ENCODE peak calls at places on chromosomes 6 and 20, in seven cellular contexts. H is astrocyte, B is HCT116, U is PC-3, M is neural progenitor cell, Q is hepatocyte, S is GM23248. G is an unnamed sample.

GRCh38 chr6:113739066-113739655 is 118.0 kb upstream of the MARCKS start:
- DNase-seq in B (no peak), Q (no peak), H (no peak), M (no peak), S (no peak), U (no peak), G (no peak)

GRCh38 chr6:143775326-143775725 is 67.8 kb upstream of the LTV1 start:
- DNase-seq in Q (no peak), S (no peak), M (no peak), H (no peak), B (no peak), U (no peak), G (no peak)

GRCh38 chr20:33765099-33765498 is 33.3 kb downstream of the ZNF341 start:
- DNase-seq in M (no peak), U (no peak), H (no peak), S (no peak), Q (no peak), B (no peak), G (no peak)

GRCh38 chr6:16398587-16398986 is 160.2 kb downstream of the GMPR start:
- DNase-seq in U (no peak), S (peak), H (peak), M (no peak), B (no peak), Q (no peak), G (no peak)

GRCh38 chr20:5658897-5659296 is 91.3 kb upstream of the SHLD1 start:
- DNase-seq in U (peak), H (peak), S (peak), B (no peak), Q (peak), M (no peak), G (no peak)

GRCh38 chr6:55448446-55448845 is 121.2 kb downstream of the GFRAL start:
- DNase-seq in U (no peak), B (no peak), H (peak), M (no peak), S (peak), Q (no peak), G (no peak)

GRCh38 chr6:36120539-36120938 is 9.8 kb upstream of the MAPK13 start:
- DNase-seq in Q (no peak), S (no peak), H (no peak), B (no peak), M (no peak), U (no peak), G (peak)

GRCh38 chr6:95364016-95364604 is 213.2 kb upstream of the MANEA start:
- DNase-seq in S (peak), Q (peak), M (peak), H (no peak), U (peak), B (peak), G (no peak)

GRCh38 chr6:34638834-34639736 is 57.5 kb downstream of the ILRUN start:
- DNase-seq in Q (peak), H (no peak), M (no peak), B (no peak), U (no peak), S (peak), G (no peak)

GRCh38 chr6:149614352-149614751 is 34.2 kb downstream of the KATNA1 start:
- DNase-seq in M (no peak), U (no peak), H (peak), B (no peak), Q (no peak), S (peak), G (no peak)

GRCh38 chr6:24599179-24599578 is 46.8 kb downstream of the KIAA0319 start:
- DNase-seq in M (no peak), B (no peak), S (no peak), Q (no peak), H (no peak), U (no peak), G (no peak)

GRCh38 chr6:54717849-54718455 is 128.6 kb upstream of the FAM83B start:
- DNase-seq in U (peak), B (peak), H (peak), Q (peak), S (peak), M (peak), G (peak)

GRCh38 chr20:58995461-58996225 is 11.4 kb downstream of the CTSZ start:
- DNase-seq in U (peak), M (no peak), H (no peak), B (no peak), S (no peak), Q (peak), G (no peak)

GRCh38 chr6:135546680-135547418 is 49.3 kb upstream of the AHI1 start:
- DNase-seq in U (no peak), S (no peak), Q (no peak), B (no peak), H (peak), M (no peak), G (no peak)

GRCh38 chr6:88987922-88988321 is 24.5 kb upstream of the RNGTT start:
- DNase-seq in U (no peak), M (no peak), B (no peak), Q (no peak), H (no peak), S (no peak), G (no peak)

GRCh38 chr6:110528051-110528929 is 51.9 kb upstream of the SLC22A16 start:
- DNase-seq in S (peak), B (peak), H (peak), Q (peak), U (peak), M (peak), G (peak)

GRCh38 chr6:166569206-166569605 is 17.3 kb downstream of the RAMACL start:
- DNase-seq in B (no peak), S (no peak), M (no peak), H (no peak), Q (no peak), U (no peak), G (no peak)

GRCh38 chr6:100883347-100883746 is 2.2 kb upstream of the ASCC3 start:
- DNase-seq in S (no peak), H (no peak), Q (no peak), U (no peak), M (peak), B (no peak), G (no peak)

GRCh38 chr20:63242736-63243135 is 7.0 kb downstream of the BIRC7 start:
- DNase-seq in S (no peak), B (no peak), Q (no peak), U (no peak), M (no peak), H (no peak), G (no peak)

GRCh38 chr20:3222635-3223600 is 13.6 kb downstream of the ITPA start:
- DNase-seq in M (no peak), U (peak), Q (peak), H (no peak), S (no peak), B (no peak), G (peak)

GRCh38 chr6:42100029-42100901 is 42.2 kb downstream of the C6orf132 start:
- DNase-seq in B (no peak), M (no peak), H (peak), Q (peak), S (peak), U (peak), G (peak)

GRCh38 chr20:3705491-3705969 is 6.9 kb downstream of the SIGLEC1 start:
- DNase-seq in B (no peak), S (no peak), Q (no peak), U (no peak), H (no peak), M (no peak), G (no peak)

GRCh38 chr6:150463852-150464251 is 95.0 kb downstream of the IYD start:
- DNase-seq in M (no peak), Q (no peak), H (no peak), U (no peak), S (no peak), B (no peak), G (no peak)

GRCh38 chr6:12608016-12608860 is 108.3 kb upstream of the PHACTR1 start:
- DNase-seq in Q (no peak), S (peak), M (no peak), B (no peak), U (peak), H (peak), G (no peak)

GRCh38 chr6:14046476-14047068 is 71.0 kb upstream of the CD83 start:
- DNase-seq in S (peak), Q (peak), U (peak), H (no peak), B (peak), M (peak), G (peak)

GRCh38 chr6:10389739-10390494 is 25.0 kb downstream of the TFAP2A start:
- DNase-seq in Q (no peak), B (no peak), S (no peak), U (no peak), M (peak), H (no peak), G (no peak)

GRCh38 chr6:100176321-100176950 is 182.4 kb upstream of the MCHR2 start:
- DNase-seq in S (peak), H (peak), U (peak), M (peak), B (peak), Q (peak), G (peak)

GRCh38 chr20:22977047-22977785 is 57.9 kb upstream of the SSTR4 start:
- DNase-seq in B (no peak), Q (no peak), U (no peak), S (no peak), H (no peak), M (no peak), G (no peak)

GRCh38 chr6:77124604-77125003 is 338.7 kb downstream of the HTR1B start:
- DNase-seq in U (peak), M (no peak), H (peak), S (peak), Q (peak), B (no peak), G (no peak)

GRCh38 chr6:42342011-42342553 is 109.6 kb downstream of the TRERF1 start:
- DNase-seq in U (no peak), H (no peak), M (no peak), B (no peak), S (no peak), Q (no peak), G (no peak)

GRCh38 chr6:113819169-113819830 is 37.8 kb upstream of the MARCKS start:
- DNase-seq in H (no peak), S (no peak), B (no peak), U (no peak), M (no peak), Q (peak), G (peak)

GRCh38 chr6:33738879-33739278 is 7.8 kb downstream of the IP6K3 start:
- DNase-seq in Q (no peak), U (no peak), M (no peak), B (no peak), S (no peak), H (no peak), G (no peak)

GRCh38 chr20:24027229-24027628 is 38.6 kb upstream of the GGTLC1 start:
- DNase-seq in H (no peak), M (no peak), B (no peak), Q (no peak), S (peak), U (peak), G (no peak)

GRCh38 chr6:8074213-8074612 is 10.0 kb upstream of the BLOC1S5 start:
- DNase-seq in B (no peak), M (no peak), S (peak), Q (no peak), U (no peak), H (no peak), G (no peak)

GRCh38 chr6:118212451-118213173 is 305.5 kb downstream of the SLC35F1 start:
- DNase-seq in U (no peak), Q (no peak), S (no peak), M (no peak), B (no peak), H (no peak), G (no peak)

GRCh38 chr6:18503588-18504231 is 116.6 kb downstream of the RNF144B start:
- DNase-seq in B (peak), M (peak), H (peak), S (peak), Q (peak), U (peak), G (peak)

GRCh38 chr6:77740380-77740779 is 87.5 kb downstream of the MEI4 start:
- DNase-seq in B (peak), M (no peak), Q (peak), S (peak), H (peak), U (peak), G (no peak)

GRCh38 chr6:113969888-113970807 is 800 bp downstream of the HDAC2 start:
- DNase-seq in U (peak), H (peak), S (peak), M (peak), Q (peak), B (no peak), G (peak)

GRCh38 chr6:37822851-37823682 is 3.5 kb downstream of the ZFAND3 start:
- DNase-seq in S (peak), M (peak), Q (peak), B (no peak), U (peak), H (peak), G (no peak)

DNA sequence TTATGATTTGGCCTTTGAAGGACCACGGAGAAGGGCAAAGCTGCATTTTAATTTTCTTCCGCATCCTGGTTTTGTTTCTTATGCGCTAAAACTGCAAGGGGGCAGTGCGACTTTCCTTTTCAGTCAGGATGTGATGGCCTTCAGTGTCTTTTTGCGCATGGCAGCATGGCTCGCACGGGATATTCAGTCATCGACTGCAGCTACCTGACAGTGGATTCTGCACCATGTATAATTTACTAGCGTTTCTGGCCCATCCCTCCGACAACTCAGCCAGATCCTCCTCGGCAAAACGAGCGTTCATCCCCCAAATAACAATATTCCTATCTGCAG is 2.2 kb downstream of the LAMP5 start:
- DNase-seq in H (no peak), B (no peak), Q (no peak), S (no peak), U (no peak), M (peak), G (no peak)
- TF ChIP-seq EZH2 in H (no peak), B (no peak), Q (no peak), S (no peak), U (no peak), M (peak), G (no peak)

GRCh38 chr6:1178590-1178989 is 133.3 kb upstream of the FOXQ1 start:
- DNase-seq in U (no peak), B (no peak), H (no peak), Q (no peak), S (no peak), M (no peak), G (no peak)
- TF ChIP-seq EZH2 in U (no peak), B (no peak), H (no peak), Q (no peak), S (no peak), M (no peak), G (no peak)

DNA sequence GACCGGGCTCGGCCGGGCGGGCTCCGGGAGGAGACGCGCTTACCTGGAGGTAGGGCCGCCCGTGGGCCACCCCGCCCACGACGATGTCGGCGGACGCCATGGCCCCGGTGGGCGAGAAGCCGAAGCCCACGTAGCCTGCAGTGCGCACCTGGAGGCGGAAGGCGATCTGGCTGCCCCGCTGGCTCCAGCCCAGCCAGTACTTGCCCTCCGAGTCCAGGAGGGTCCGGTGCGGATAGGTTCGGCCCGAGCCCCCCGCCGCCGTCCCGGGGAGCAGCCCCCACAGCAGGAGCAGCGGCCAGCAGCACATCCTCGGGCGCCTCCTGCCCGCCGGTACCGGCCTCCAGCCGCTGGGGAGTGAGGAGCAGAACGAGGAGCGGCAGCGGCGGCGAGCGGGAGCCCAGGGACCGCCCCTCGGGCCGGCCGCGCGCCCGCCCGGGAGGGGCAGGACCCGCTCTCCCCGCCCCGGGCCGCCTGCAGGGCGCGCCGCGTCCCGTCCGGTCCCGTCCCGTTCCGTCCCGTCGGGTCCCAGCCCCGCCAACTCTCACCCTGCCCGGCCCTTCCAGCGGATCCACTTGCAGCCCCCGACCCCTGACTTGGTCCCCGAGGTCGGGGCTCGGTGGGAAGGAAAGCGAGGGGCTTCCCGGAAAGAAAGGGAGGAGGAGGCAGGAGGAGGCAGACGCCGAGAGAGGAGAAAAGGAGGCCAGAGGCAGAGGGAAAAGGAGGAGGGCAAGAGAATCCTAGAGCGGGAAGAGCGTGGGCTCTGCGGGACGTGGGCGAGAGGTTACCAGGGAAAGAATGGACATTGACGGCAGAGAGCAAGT is at the start of gene MOXD1:
- DNase-seq in Q (peak), H (no peak), M (peak), S (peak), B (no peak), U (peak), G (peak)
- TF ChIP-seq EZH2 in Q (peak), H (no peak), M (peak), S (no peak), B (no peak), U (no peak), G (no peak)

GRCh38 chr6:11538049-11538798 is 675 bp downstream of the TMEM170B start:
- DNase-seq in U (no peak), Q (peak), H (no peak), S (peak), B (no peak), M (peak), G (no peak)
- TF ChIP-seq EZH2 in U (peak), Q (no peak), H (no peak), S (no peak), B (no peak), M (no peak), G (no peak)

DNA sequence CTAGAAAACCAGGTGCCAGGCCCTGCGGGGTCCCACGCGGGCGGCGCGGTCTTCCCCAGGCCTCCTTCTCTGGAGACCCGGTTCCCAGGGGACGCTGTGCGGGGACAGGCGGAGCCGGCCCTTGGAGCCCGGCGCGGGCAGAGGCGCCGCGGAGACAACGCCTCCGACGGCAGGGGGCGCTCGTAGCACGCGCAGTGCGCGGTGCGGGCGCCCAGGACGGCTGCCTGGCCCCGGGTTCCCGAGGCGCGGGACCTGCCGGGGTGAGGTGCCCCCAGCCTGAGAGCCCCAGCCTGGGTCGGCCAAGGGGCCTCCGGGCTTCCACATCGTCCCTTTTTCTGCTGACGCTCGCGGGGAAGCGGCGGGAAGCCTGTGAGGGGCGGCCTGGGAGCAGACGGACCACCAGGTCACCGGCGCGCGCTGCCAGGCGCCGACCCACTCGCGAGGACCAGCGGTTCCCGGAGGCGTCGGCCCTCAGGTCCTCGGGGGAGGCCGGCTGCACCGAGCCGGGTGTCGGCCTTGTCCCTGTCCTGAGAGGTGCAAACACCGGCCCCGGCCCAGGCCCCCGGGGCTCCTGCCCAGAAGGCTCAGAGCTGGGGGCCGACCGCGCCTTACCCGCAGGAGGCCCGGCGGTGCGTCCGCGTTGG is 5.2 kb upstream of the FOXC1 start:
- DNase-seq in U (peak), M (peak), Q (peak), H (no peak), S (peak), B (no peak), G (no peak)
- TF ChIP-seq EZH2 in U (no peak), M (no peak), Q (no peak), H (no peak), S (no peak), B (no peak), G (no peak)

DNA sequence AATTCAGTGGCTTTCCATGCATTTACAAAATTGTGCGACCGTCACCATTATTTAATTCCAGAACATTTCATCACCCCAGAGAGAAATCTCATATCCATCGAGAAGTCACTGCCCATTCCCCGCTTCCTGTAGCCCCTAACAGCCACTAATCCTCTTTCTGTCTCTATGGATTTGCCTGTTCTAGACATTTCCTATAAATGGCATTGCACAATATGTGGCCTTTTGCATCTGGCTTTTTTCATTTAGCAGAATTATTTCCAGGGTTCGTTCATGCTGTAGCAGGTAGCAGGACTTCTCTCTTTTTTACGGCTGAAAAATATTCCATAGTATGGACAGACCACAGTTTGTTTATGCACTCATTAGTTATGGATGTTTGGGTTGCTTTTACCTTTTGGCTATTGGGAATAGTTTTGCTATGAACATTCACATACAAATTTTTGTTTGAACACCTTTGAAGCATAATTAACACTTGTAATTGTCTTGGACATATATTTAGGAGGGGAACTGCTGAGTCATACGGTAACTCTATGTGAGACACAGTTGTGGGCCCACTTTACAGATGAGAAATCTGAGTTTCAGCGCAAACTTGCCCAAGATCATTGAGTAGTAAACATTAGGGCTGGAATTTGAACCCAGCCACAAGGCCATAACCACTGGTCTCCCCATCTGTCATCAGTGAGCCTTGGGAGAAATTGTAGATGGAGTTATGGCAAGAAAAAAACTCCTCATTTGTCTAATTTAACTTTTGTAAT is 126.9 kb downstream of the BMP7 start:
- DNase-seq in H (no peak), U (no peak), B (no peak), Q (no peak), S (no peak), M (no peak), G (no peak)
- TF ChIP-seq EZH2 in H (no peak), U (no peak), B (no peak), Q (no peak), S (no peak), M (no peak), G (no peak)

GRCh38 chr6:32176476-32177181 is 745 bp upstream of the AGPAT1 start:
- DNase-seq in H (peak), S (peak), U (peak), M (no peak), B (no peak), Q (no peak), G (no peak)
- TF ChIP-seq EZH2 in H (no peak), S (no peak), U (no peak), M (no peak), B (no peak), Q (no peak), G (no peak)

GRCh38 chr6:108163644-108164536 is 1.9 kb upstream of the NR2E1 start:
- DNase-seq in U (no peak), B (no peak), H (no peak), S (peak), Q (no peak), M (peak), G (no peak)
- TF ChIP-seq EZH2 in U (no peak), B (no peak), H (peak), S (peak), Q (peak), M (peak), G (no peak)

GRCh38 chr20:50987493-50988210 is 29.0 kb downstream of the MOCS3 start:
- DNase-seq in M (peak), Q (peak), U (peak), H (peak), S (peak), B (peak), G (peak)
- TF ChIP-seq EZH2 in M (no peak), Q (no peak), U (no peak), H (no peak), S (no peak), B (no peak), G (no peak)